ENCODE peak calls at places on chromosomes 11 and 22, in nine cellular contexts. B is spleen, A is IMR-90, E is gastrocnemius medialis, Z is body of pancreas, P is uterus, H is transverse colon, T is stomach, M is upper lobe of left lung. I is an unnamed sample.

GRCh38 chr11:62548545-62549335 is 2.1 kb upstream of the AHNAK start:
- DNase-seq in B (no peak), A (no peak), E (no peak), Z (peak; percentile 63), P (no peak), H (peak; percentile 68), T (peak; percentile 82), M (no peak), I (no peak)

GRCh38 chr11:102798012-102798746 is at the start of gene MMP1:
- DNase-seq in B (no peak), A (peak; percentile 90), E (no peak), Z (no peak), P (no peak), H (no peak), T (no peak), M (no peak), I (no peak)

GRCh38 chr11:78830277-78830676 is 255.6 kb upstream of the NARS2 start:
- DNase-seq in B (no peak), A (no peak), E (no peak), Z (no peak), P (no peak), H (no peak), T (no peak), M (no peak), I (no peak)

GRCh38 chr11:5910521-5910920 is 17.5 kb downstream of the OR52E5 start:
- DNase-seq in B (no peak), A (no peak), E (no peak), Z (no peak), P (no peak), H (no peak), T (no peak), M (no peak), I (no peak)

GRCh38 chr11:134659882-134660281 is 247.8 kb upstream of the B3GAT1 start:
- DNase-seq in B (no peak), A (no peak), E (no peak), Z (no peak), P (no peak), H (no peak), T (peak; percentile 9), M (no peak), I (no peak)

GRCh38 chr11:82747471-82747870 is 13.8 kb upstream of the FAM181B start:
- DNase-seq in B (no peak), A (no peak), E (no peak), Z (no peak), P (no peak), H (no peak), T (no peak), M (no peak), I (no peak)

GRCh38 chr22:37607912-37608476 is 640 bp upstream of the GGA1 start:
- DNase-seq in B (no peak), A (no peak), E (no peak), Z (no peak), P (no peak), H (peak; percentile 30), T (no peak), M (no peak), I (no peak)

GRCh38 chr11:119166368-119167076 is 2.0 kb upstream of the NLRX1 start:
- DNase-seq in B (no peak), A (peak; percentile 51), E (no peak), Z (no peak), P (no peak), H (no peak), T (no peak), M (no peak), I (no peak)

GRCh38 chr11:41989173-41989572 is 529.7 kb upstream of the LRRC4C start:
- DNase-seq in B (no peak), A (no peak), E (no peak), Z (no peak), P (no peak), H (no peak), T (no peak), M (no peak), I (no peak)

GRCh38 chr22:25100972-25101371 is 98.7 kb upstream of the CRYBB3 start:
- DNase-seq in B (no peak), A (no peak), E (no peak), Z (no peak), P (no peak), H (no peak), T (no peak), M (no peak), I (peak; percentile 80)

GRCh38 chr11:57653162-57653561 is 3.5 kb upstream of the YPEL4 start:
- DNase-seq in B (no peak), A (no peak), E (no peak), Z (no peak), P (no peak), H (no peak), T (no peak), M (no peak), I (no peak)

GRCh38 chr22:24592846-24593809 is at the start of gene LRRC75B:
- DNase-seq in B (peak; percentile 87), A (peak; percentile 85), E (peak; percentile 71), Z (peak; percentile 91), P (peak; percentile 93), H (peak; percentile 93), T (peak; percentile 93), M (peak; percentile 97), I (peak; percentile 83)

GRCh38 chr11:58642120-58642625 is 19.7 kb downstream of the CNTF start:
- DNase-seq in B (no peak), A (no peak), E (no peak), Z (no peak), P (no peak), H (no peak), T (no peak), M (no peak), I (no peak)

GRCh38 chr11:112542479-112542878 is 281.8 kb upstream of the PLET1 start:
- DNase-seq in B (no peak), A (no peak), E (no peak), Z (no peak), P (no peak), H (no peak), T (no peak), M (no peak), I (no peak)

GRCh38 chr11:123585206-123585605 is 69.2 kb downstream of the SCN3B start:
- DNase-seq in B (no peak), A (no peak), E (no peak), Z (peak; percentile 22), P (no peak), H (peak; percentile 27), T (peak; percentile 83), M (no peak), I (no peak)

GRCh38 chr11:44950625-44951472 is at the start of gene TP53I11:
- DNase-seq in B (peak; percentile 95), A (peak; percentile 60), E (peak; percentile 67), Z (peak; percentile 82), P (peak; percentile 81), H (peak; percentile 87), T (peak; percentile 83), M (peak; percentile 97), I (no peak)

GRCh38 chr11:11044137-11044855 is 186.4 kb upstream of the ZBED5 start:
- DNase-seq in B (no peak), A (no peak), E (no peak), Z (no peak), P (no peak), H (no peak), T (no peak), M (peak; percentile 18), I (no peak)

GRCh38 chr22:32799516-32799915 is 2.0 kb upstream of the TIMP3 start:
- DNase-seq in B (no peak), A (no peak), E (no peak), Z (no peak), P (no peak), H (no peak), T (no peak), M (no peak), I (no peak)

GRCh38 chr11:64233913-64234839 is at the start of gene VEGFB:
- DNase-seq in B (peak; percentile 94), A (peak; percentile 26), E (peak; percentile 66), Z (peak; percentile 74), P (peak; percentile 80), H (peak; percentile 86), T (peak; percentile 81), M (peak; percentile 95), I (peak; percentile 72)

GRCh38 chr11:100185588-100185987 is 501.5 kb upstream of the ARHGAP42 start:
- DNase-seq in B (no peak), A (no peak), E (no peak), Z (no peak), P (no peak), H (no peak), T (no peak), M (no peak), I (no peak)

GRCh38 chr11:126484266-126484665 is 128.8 kb downstream of the ST3GAL4 start:
- DNase-seq in B (no peak), A (peak; percentile 94), E (no peak), Z (no peak), P (no peak), H (no peak), T (no peak), M (no peak), I (no peak)

GRCh38 chr11:84720706-84721402 is 906.3 kb downstream of the DLG2 start:
- DNase-seq in B (peak; percentile 74), A (no peak), E (peak; percentile 11), Z (peak; percentile 45), P (peak; percentile 19), H (peak; percentile 12), T (no peak), M (peak; percentile 79), I (no peak)

GRCh38 chr22:40533712-40534378 is 102.7 kb downstream of the MRTFA start:
- DNase-seq in B (no peak), A (peak; percentile 74), E (no peak), Z (peak; percentile 16), P (no peak), H (peak; percentile 19), T (no peak), M (no peak), I (peak; percentile 21)
- TF ChIP-seq POLR2A in B (no peak), A (no peak), E (no peak), Z (no peak), P (no peak), H (no peak), T (no peak), M (no peak), I (no peak)

DNA sequence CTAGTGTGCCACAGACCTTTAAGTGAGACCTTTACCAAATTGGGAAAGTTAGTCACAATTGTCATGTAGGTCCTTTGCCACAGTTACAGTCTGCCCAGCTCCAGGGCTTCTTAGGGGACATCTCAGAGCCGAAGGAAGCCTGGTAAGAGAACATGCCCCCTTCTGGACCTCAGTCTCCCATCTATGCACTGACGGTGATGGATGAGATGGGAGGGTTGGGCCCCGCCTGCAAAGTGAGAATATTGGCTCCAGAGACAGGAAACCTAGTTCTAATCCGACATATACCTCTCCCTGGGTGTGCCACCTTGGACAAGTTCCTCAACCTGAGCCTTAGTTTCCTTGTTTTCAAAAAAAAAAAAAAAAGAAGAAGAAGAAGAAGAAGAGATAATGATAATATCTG is 85.1 kb upstream of the NAV2 start:
- DNase-seq in B (no peak), A (no peak), E (no peak), Z (no peak), P (no peak), H (no peak), T (no peak), M (no peak), I (no peak)
- TF ChIP-seq POLR2A in B (no peak), A (no peak), E (no peak), Z (no peak), P (no peak), H (no peak), T (no peak), M (no peak), I (no peak)

GRCh38 chr11:77634724-77635123 is 2.9 kb downstream of the CLNS1A start:
- DNase-seq in B (no peak), A (no peak), E (no peak), Z (no peak), P (no peak), H (no peak), T (no peak), M (no peak), I (peak; percentile 11)
- TF ChIP-seq POLR2A in B (no peak), A (no peak), E (no peak), Z (no peak), P (no peak), H (no peak), T (no peak), M (no peak), I (no peak)

GRCh38 chr11:20376162-20376561 is 11.4 kb upstream of the PRMT3 start:
- DNase-seq in B (no peak), A (no peak), E (no peak), Z (no peak), P (no peak), H (no peak), T (no peak), M (no peak), I (no peak)
- TF ChIP-seq POLR2A in B (no peak), A (no peak), E (no peak), Z (no peak), P (no peak), H (no peak), T (no peak), M (no peak), I (no peak)